ENCODE peak calls at places on chromosomes 6 and 20, in seven cellular contexts. One of them, this sample, is unnamed. For H3K36me3, the result is how much of the 10 kb centered on the place peaks cover.

GRCh38 chr6:8707956-8708772 is 272.8 kb upstream of the SLC35B3 start:
- DNase-seq in sigmoid colon: no peak
- DNase-seq in IMR-90: no peak
- DNase-seq in adrenal gland: peak
- DNase-seq in HCT116: peak
- DNase-seq in gastrocnemius medialis: no peak
- DNase-seq in stomach: peak
- DNase-seq in this sample: no peak

GRCh38 chr6:21664263-21665081 is 70.9 kb downstream of the SOX4 start:
- DNase-seq in HCT116: no peak
- DNase-seq in IMR-90: no peak
- DNase-seq in adrenal gland: no peak
- DNase-seq in stomach: no peak
- DNase-seq in sigmoid colon: peak
- DNase-seq in gastrocnemius medialis: no peak
- DNase-seq in this sample: peak

GRCh38 chr6:157732007-157732406 is 91.0 kb upstream of the SNX9 start:
- DNase-seq in stomach: no peak
- DNase-seq in gastrocnemius medialis: no peak
- DNase-seq in adrenal gland: no peak
- DNase-seq in IMR-90: no peak
- DNase-seq in HCT116: no peak
- DNase-seq in sigmoid colon: no peak
- DNase-seq in this sample: no peak

GRCh38 chr6:150485559-150486517 is 113.8 kb upstream of the PLEKHG1 start:
- DNase-seq in sigmoid colon: no peak
- DNase-seq in gastrocnemius medialis: no peak
- DNase-seq in stomach: no peak
- DNase-seq in HCT116: no peak
- DNase-seq in adrenal gland: no peak
- DNase-seq in IMR-90: no peak
- DNase-seq in this sample: no peak

GRCh38 chr20:2210646-2211556 is 84.9 kb upstream of the TGM3 start:
- DNase-seq in HCT116: no peak
- DNase-seq in stomach: no peak
- DNase-seq in IMR-90: peak
- DNase-seq in adrenal gland: peak
- DNase-seq in sigmoid colon: no peak
- DNase-seq in gastrocnemius medialis: peak
- DNase-seq in this sample: peak

GRCh38 chr6:127483399-127484055 is 24.3 kb upstream of the KIAA0408 start:
- DNase-seq in stomach: no peak
- DNase-seq in IMR-90: no peak
- DNase-seq in sigmoid colon: no peak
- DNase-seq in gastrocnemius medialis: no peak
- DNase-seq in adrenal gland: no peak
- DNase-seq in HCT116: no peak
- DNase-seq in this sample: no peak

GRCh38 chr20:49303211-49303610 is 25.4 kb upstream of the ZNFX1 start:
- DNase-seq in IMR-90: no peak
- DNase-seq in gastrocnemius medialis: no peak
- DNase-seq in stomach: no peak
- DNase-seq in HCT116: no peak
- DNase-seq in adrenal gland: no peak
- DNase-seq in sigmoid colon: no peak
- DNase-seq in this sample: no peak

GRCh38 chr6:156699017-156699421 is 78.2 kb upstream of the ARID1B start:
- DNase-seq in stomach: no peak
- DNase-seq in gastrocnemius medialis: no peak
- DNase-seq in adrenal gland: no peak
- DNase-seq in HCT116: no peak
- DNase-seq in IMR-90: peak
- DNase-seq in sigmoid colon: no peak
- DNase-seq in this sample: no peak

GRCh38 chr20:31543966-31544598 is 29.8 kb downstream of the HM13 start:
- DNase-seq in IMR-90: peak
- DNase-seq in sigmoid colon: no peak
- DNase-seq in adrenal gland: peak
- DNase-seq in stomach: no peak
- DNase-seq in gastrocnemius medialis: no peak
- DNase-seq in HCT116: no peak
- DNase-seq in this sample: no peak

GRCh38 chr20:38180781-38181180 is 15.7 kb upstream of the TGM2 start:
- DNase-seq in gastrocnemius medialis: no peak
- DNase-seq in stomach: no peak
- DNase-seq in HCT116: no peak
- DNase-seq in adrenal gland: peak
- DNase-seq in IMR-90: peak
- DNase-seq in sigmoid colon: peak
- DNase-seq in this sample: no peak

GRCh38 chr6:51077967-51078518 is 259.4 kb downstream of the TFAP2B start:
- DNase-seq in adrenal gland: no peak
- DNase-seq in gastrocnemius medialis: no peak
- DNase-seq in stomach: no peak
- DNase-seq in sigmoid colon: no peak
- DNase-seq in IMR-90: no peak
- DNase-seq in HCT116: no peak
- DNase-seq in this sample: no peak

GRCh38 chr6:112606726-112607125 is 259.6 kb downstream of the RFPL4B start:
- DNase-seq in stomach: no peak
- DNase-seq in HCT116: no peak
- DNase-seq in IMR-90: no peak
- DNase-seq in sigmoid colon: no peak
- DNase-seq in adrenal gland: no peak
- DNase-seq in gastrocnemius medialis: no peak
- DNase-seq in this sample: no peak

GRCh38 chr6:44478591-44479254 is 91.2 kb downstream of the CDC5L start:
- DNase-seq in stomach: no peak
- DNase-seq in adrenal gland: no peak
- DNase-seq in IMR-90: no peak
- DNase-seq in gastrocnemius medialis: no peak
- DNase-seq in HCT116: no peak
- DNase-seq in sigmoid colon: no peak
- DNase-seq in this sample: no peak

GRCh38 chr6:44247338-44248302 is 719 bp downstream of the HSP90AB1 start:
- DNase-seq in HCT116: no peak
- DNase-seq in stomach: peak
- DNase-seq in gastrocnemius medialis: peak
- DNase-seq in sigmoid colon: peak
- DNase-seq in IMR-90: peak
- DNase-seq in adrenal gland: peak
- DNase-seq in this sample: peak

GRCh38 chr6:101534821-101535220 is 141.3 kb downstream of the GRIK2 start:
- DNase-seq in adrenal gland: no peak
- DNase-seq in HCT116: no peak
- DNase-seq in IMR-90: peak
- DNase-seq in stomach: no peak
- DNase-seq in gastrocnemius medialis: no peak
- DNase-seq in sigmoid colon: no peak
- DNase-seq in this sample: no peak

GRCh38 chr6:129679250-129679649 is 30.7 kb downstream of the ARHGAP18 start:
- DNase-seq in stomach: no peak
- DNase-seq in HCT116: no peak
- DNase-seq in IMR-90: peak
- DNase-seq in sigmoid colon: no peak
- DNase-seq in gastrocnemius medialis: no peak
- DNase-seq in adrenal gland: no peak
- DNase-seq in this sample: no peak

GRCh38 chr6:30013296-30013922 is 47.7 kb upstream of the POLR1H start:
- DNase-seq in sigmoid colon: no peak
- DNase-seq in IMR-90: no peak
- DNase-seq in gastrocnemius medialis: no peak
- DNase-seq in stomach: no peak
- DNase-seq in HCT116: no peak
- DNase-seq in adrenal gland: no peak
- DNase-seq in this sample: no peak

GRCh38 chr6:93318127-93318526 is 101.2 kb downstream of the EPHA7 start:
- DNase-seq in sigmoid colon: no peak
- DNase-seq in stomach: no peak
- DNase-seq in adrenal gland: no peak
- DNase-seq in IMR-90: no peak
- DNase-seq in gastrocnemius medialis: no peak
- DNase-seq in HCT116: no peak
- DNase-seq in this sample: no peak

GRCh38 chr20:24584538-24585356 is 115.3 kb downstream of the SYNDIG1 start:
- DNase-seq in IMR-90: peak
- DNase-seq in sigmoid colon: no peak
- DNase-seq in HCT116: no peak
- DNase-seq in adrenal gland: no peak
- DNase-seq in gastrocnemius medialis: no peak
- DNase-seq in stomach: no peak
- DNase-seq in this sample: peak

GRCh38 chr6:140871911-140872310 is 1260.8 kb upstream of the GJE1 start:
- DNase-seq in stomach: no peak
- DNase-seq in HCT116: no peak
- DNase-seq in sigmoid colon: no peak
- DNase-seq in gastrocnemius medialis: no peak
- DNase-seq in IMR-90: peak
- DNase-seq in adrenal gland: no peak
- DNase-seq in this sample: no peak

GRCh38 chr20:35263609-35264223 is 14.2 kb downstream of the MMP24OS start:
- DNase-seq in gastrocnemius medialis: no peak
- DNase-seq in IMR-90: no peak
- DNase-seq in adrenal gland: no peak
- DNase-seq in HCT116: no peak
- DNase-seq in sigmoid colon: no peak
- DNase-seq in stomach: peak
- DNase-seq in this sample: no peak

GRCh38 chr20:20225325-20225724 is 142.6 kb upstream of the INSM1 start:
- DNase-seq in HCT116: no peak
- DNase-seq in sigmoid colon: no peak
- DNase-seq in adrenal gland: no peak
- DNase-seq in gastrocnemius medialis: no peak
- DNase-seq in stomach: no peak
- DNase-seq in IMR-90: no peak
- DNase-seq in this sample: no peak

GRCh38 chr6:169008641-169009040 is 245.0 kb downstream of the THBS2 start:
- DNase-seq in HCT116: no peak
- DNase-seq in stomach: no peak
- DNase-seq in adrenal gland: no peak
- DNase-seq in gastrocnemius medialis: no peak
- DNase-seq in IMR-90: no peak
- DNase-seq in sigmoid colon: no peak
- DNase-seq in this sample: no peak

GRCh38 chr6:43013020-43013842 is 515 bp downstream of the MEA1 start:
- DNase-seq in gastrocnemius medialis: no peak
- DNase-seq in IMR-90: peak
- DNase-seq in HCT116: no peak
- DNase-seq in adrenal gland: no peak
- DNase-seq in sigmoid colon: no peak
- DNase-seq in stomach: no peak
- DNase-seq in this sample: no peak

GRCh38 chr6:118551063-118551672 is 3.1 kb downstream of the PLN start:
- DNase-seq in stomach: no peak
- DNase-seq in adrenal gland: no peak
- DNase-seq in gastrocnemius medialis: no peak
- DNase-seq in sigmoid colon: no peak
- DNase-seq in IMR-90: peak
- DNase-seq in HCT116: peak
- DNase-seq in this sample: no peak

GRCh38 chr6:144548525-144548924 is 263.4 kb downstream of the UTRN start:
- DNase-seq in HCT116: no peak
- DNase-seq in stomach: no peak
- DNase-seq in IMR-90: no peak
- DNase-seq in gastrocnemius medialis: no peak
- DNase-seq in adrenal gland: no peak
- DNase-seq in sigmoid colon: no peak
- DNase-seq in this sample: no peak

GRCh38 chr6:81450180-81450579 is 302.3 kb downstream of the TENT5A start:
- DNase-seq in sigmoid colon: no peak
- DNase-seq in adrenal gland: peak
- DNase-seq in IMR-90: peak
- DNase-seq in gastrocnemius medialis: no peak
- DNase-seq in stomach: no peak
- DNase-seq in HCT116: peak
- DNase-seq in this sample: no peak

GRCh38 chr6:84764332-84765049 is at the start of gene TBX18:
- DNase-seq in adrenal gland: peak
- DNase-seq in gastrocnemius medialis: peak
- DNase-seq in sigmoid colon: peak
- DNase-seq in HCT116: peak
- DNase-seq in IMR-90: peak
- DNase-seq in stomach: peak
- DNase-seq in this sample: peak

GRCh38 chr6:33168624-33169023 is 23.6 kb downstream of the COL11A2 start:
- DNase-seq in gastrocnemius medialis: no peak
- DNase-seq in stomach: no peak
- DNase-seq in adrenal gland: no peak
- DNase-seq in IMR-90: no peak
- DNase-seq in HCT116: no peak
- DNase-seq in sigmoid colon: no peak
- DNase-seq in this sample: no peak
- TF ChIP-seq POLR2A in gastrocnemius medialis: no peak
- TF ChIP-seq POLR2A in stomach: no peak
- TF ChIP-seq POLR2A in adrenal gland: no peak
- TF ChIP-seq POLR2A in IMR-90: no peak
- TF ChIP-seq POLR2A in HCT116: no peak
- TF ChIP-seq POLR2A in sigmoid colon: no peak
- TF ChIP-seq POLR2A in this sample: no peak

GRCh38 chr20:44635877-44636276 is 15.6 kb downstream of the ADA start:
- DNase-seq in stomach: no peak
- DNase-seq in adrenal gland: no peak
- DNase-seq in IMR-90: no peak
- DNase-seq in sigmoid colon: no peak
- DNase-seq in gastrocnemius medialis: no peak
- DNase-seq in HCT116: no peak
- DNase-seq in this sample: no peak
- H3K36me3 ChIP-seq in stomach: under half
- H3K36me3 ChIP-seq in adrenal gland: under half
- H3K36me3 ChIP-seq in IMR-90: under half
- H3K36me3 ChIP-seq in sigmoid colon: under half
- H3K36me3 ChIP-seq in gastrocnemius medialis: under half
- H3K36me3 ChIP-seq in HCT116: under half
- H3K36me3 ChIP-seq in this sample: under half

GRCh38 chr20:57756921-57757320 is 47.1 kb upstream of the PMEPA1 start:
- DNase-seq in adrenal gland: no peak
- DNase-seq in IMR-90: no peak
- DNase-seq in sigmoid colon: peak
- DNase-seq in gastrocnemius medialis: no peak
- DNase-seq in stomach: no peak
- DNase-seq in HCT116: no peak
- DNase-seq in this sample: no peak
- TF ChIP-seq POLR2A in adrenal gland: no peak
- TF ChIP-seq POLR2A in IMR-90: no peak
- TF ChIP-seq POLR2A in sigmoid colon: no peak
- TF ChIP-seq POLR2A in gastrocnemius medialis: no peak
- TF ChIP-seq POLR2A in stomach: no peak
- TF ChIP-seq POLR2A in HCT116: no peak
- TF ChIP-seq POLR2A in this sample: no peak

DNA sequence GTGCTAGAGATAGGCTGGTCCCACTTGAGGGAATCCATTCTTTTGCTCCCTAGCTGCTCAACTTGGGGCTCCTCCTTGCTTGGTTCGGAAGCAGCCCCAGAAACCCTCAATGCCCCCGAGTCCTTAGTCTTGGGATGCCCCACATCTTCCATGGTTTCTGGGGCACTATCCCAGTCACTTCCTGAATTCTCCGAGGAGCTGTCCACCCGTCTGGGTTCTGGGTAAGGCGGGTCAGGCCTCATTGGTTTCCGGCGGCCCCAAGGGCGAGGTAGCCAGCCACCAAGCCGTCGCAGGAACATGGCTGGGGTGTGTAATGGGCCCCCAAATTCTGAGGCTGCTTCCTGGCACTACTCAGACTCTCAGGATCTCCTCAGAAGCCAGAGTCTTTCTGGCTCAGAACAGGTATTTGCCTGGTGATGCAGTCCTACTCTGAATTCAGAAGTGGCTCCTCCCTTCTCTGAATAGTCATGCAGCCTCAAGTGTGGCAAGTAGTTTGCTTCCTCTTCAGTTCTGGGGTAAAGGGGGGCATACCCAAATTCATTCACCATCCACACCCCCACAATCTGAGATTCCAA is 842 bp downstream of the C6orf47 start:
- DNase-seq in IMR-90: peak
- DNase-seq in stomach: no peak
- DNase-seq in HCT116: no peak
- DNase-seq in adrenal gland: no peak
- DNase-seq in gastrocnemius medialis: no peak
- DNase-seq in sigmoid colon: no peak
- DNase-seq in this sample: no peak
- H3K36me3 ChIP-seq in IMR-90: under half
- H3K36me3 ChIP-seq in stomach: half or more
- H3K36me3 ChIP-seq in HCT116: under half
- H3K36me3 ChIP-seq in adrenal gland: under half
- H3K36me3 ChIP-seq in gastrocnemius medialis: under half
- H3K36me3 ChIP-seq in sigmoid colon: under half
- H3K36me3 ChIP-seq in this sample: under half